ENCODE peak calls at places on chromosomes 6 and 20, in six cellular contexts. A is AG08395; R is sciatic nerve; I is stimulated activated CD4-positive, alpha-beta T cell treated with anti-CD3 and anti-CD28 coated beads, Interleukin-1b, Interleukin-23, amount 100 ng/mL, for 24 hours; W is brain pericyte; B is COR-L47. X is an unnamed sample.

GRCh38 chr6:170052991-170053821 is 237.7 kb downstream of the DLL1 start:
- DNase-seq in B (no peak), I (no peak), A (no peak), W (no peak), R (peak; percentile 40), X (no peak)

GRCh38 chr6:126811307-126811706 is 307.2 kb upstream of the RSPO3 start:
- DNase-seq in B (no peak), W (no peak), I (no peak), R (no peak), A (peak; percentile 38), X (no peak)

GRCh38 chr20:35478804-35479472 is 23.5 kb downstream of the CEP250 start:
- DNase-seq in I (no peak), R (no peak), B (no peak), A (no peak), W (no peak), X (no peak)

GRCh38 chr20:51384854-51385253 is 157.7 kb downstream of the NFATC2 start:
- DNase-seq in B (no peak), I (no peak), R (no peak), A (no peak), W (no peak), X (no peak)

GRCh38 chr6:55694148-55694547 is 115.2 kb upstream of the HMGCLL1 start:
- DNase-seq in A (peak; percentile 21), I (no peak), R (no peak), W (peak; percentile 75), B (no peak), X (no peak)

GRCh38 chr20:62219101-62219991 is 732 bp downstream of the HRH3 start:
- DNase-seq in B (peak; percentile 71), A (no peak), I (no peak), W (no peak), R (no peak), X (no peak)

GRCh38 chr6:69379518-69379917 is 417.3 kb downstream of the LMBRD1 start:
- DNase-seq in A (no peak), R (no peak), B (no peak), W (no peak), I (no peak), X (peak; percentile 82)

GRCh38 chr20:54028276-54029011 is 42.0 kb downstream of the BCAS1 start:
- DNase-seq in R (no peak), A (no peak), W (no peak), B (no peak), I (no peak), X (peak; percentile 71)

GRCh38 chr6:43570876-43571441 is 4.9 kb downstream of the XPO5 start:
- DNase-seq in R (no peak), I (no peak), W (no peak), A (no peak), B (no peak), X (no peak)

GRCh38 chr6:108715832-108716231 is 132.4 kb upstream of the ARMC2 start:
- DNase-seq in I (no peak), R (no peak), W (no peak), B (no peak), A (no peak), X (no peak)

GRCh38 chr6:53544050-53544499 is 826 bp downstream of the GCLC start:
- DNase-seq in I (no peak), B (no peak), R (no peak), W (no peak), A (no peak), X (no peak)

X was measured in C1 segment of cervical spinal cord.